ENCODE peak calls at places on chromosome 16, in nine cellular contexts. A is lung; B is CD8-positive, alpha-beta memory T cell; L is body of pancreas; X is CD4-positive, alpha-beta T cell; N is thoracic aorta; H is astrocyte; Z is adrenal gland; O is testis. E is an unnamed sample.

GRCh38 chr16:84836234-84836647 is 16.5 kb downstream of the CRISPLD2 start:
- DNase-seq in A (peak; percentile 63), B (no peak), L (peak; percentile 49), X (no peak), N (peak; percentile 72), H (peak; percentile 100), Z (peak; percentile 60), O (peak; percentile 82), E (no peak)

GRCh38 chr16:51756447-51757123 is 605.5 kb upstream of the SALL1 start:
- DNase-seq in A (no peak), B (no peak), L (no peak), X (no peak), N (no peak), H (no peak), Z (no peak), O (no peak), E (no peak)

GRCh38 chr16:88468289-88469129 is 15.4 kb downstream of the ZFPM1 start:
- DNase-seq in A (no peak), B (no peak), L (peak; percentile 47), X (peak; percentile 24), N (no peak), H (no peak), Z (no peak), O (peak; percentile 62), E (no peak)

GRCh38 chr16:86765389-86766026 is 187.2 kb downstream of the FOXL1 start:
- DNase-seq in A (no peak), B (no peak), L (no peak), X (no peak), N (no peak), H (no peak), Z (no peak), O (no peak), E (no peak)

GRCh38 chr16:15682105-15682570 is 32.1 kb downstream of the NDE1 start:
- DNase-seq in A (no peak), B (no peak), L (peak; percentile 45), X (peak; percentile 26), N (no peak), H (peak; percentile 56), Z (peak; percentile 85), O (peak; percentile 70), E (no peak)

GRCh38 chr16:84763629-84764028 is 56.2 kb upstream of the CRISPLD2 start:
- DNase-seq in A (no peak), B (no peak), L (no peak), X (no peak), N (no peak), H (no peak), Z (no peak), O (peak; percentile 72), E (no peak)

GRCh38 chr16:83344014-83344413 is 463.8 kb upstream of the HSBP1 start:
- DNase-seq in A (no peak), B (no peak), L (no peak), X (no peak), N (no peak), H (peak; percentile 93), Z (no peak), O (no peak), E (no peak)

GRCh38 chr16:86199871-86200700 is 301.1 kb downstream of the IRF8 start:
- DNase-seq in A (no peak), B (no peak), L (no peak), X (no peak), N (no peak), H (no peak), Z (no peak), O (no peak), E (no peak)

GRCh38 chr16:87457051-87457611 is 35.7 kb downstream of the ZCCHC14 start:
- DNase-seq in A (no peak), B (no peak), L (no peak), X (no peak), N (no peak), H (peak; percentile 73), Z (no peak), O (no peak), E (no peak)

GRCh38 chr16:88352261-88353200 is 30.2 kb upstream of the ZNF469 start:
- DNase-seq in A (no peak), B (no peak), L (no peak), X (no peak), N (no peak), H (no peak), Z (peak; percentile 63), O (no peak), E (no peak)

GRCh38 chr16:22204091-22204655 is 1.9 kb upstream of the EEF2K start:
- DNase-seq in A (no peak), B (no peak), L (no peak), X (no peak), N (no peak), H (no peak), Z (no peak), O (no peak), E (no peak)

GRCh38 chr16:22206847-22207714 is 1.0 kb downstream of the EEF2K start:
- DNase-seq in A (peak; percentile 82), B (peak; percentile 40), L (peak; percentile 93), X (peak; percentile 39), N (peak; percentile 83), H (peak; percentile 68), Z (peak; percentile 87), O (peak; percentile 68), E (peak; percentile 33)

GRCh38 chr16:22207715-22208360 is 1.8 kb downstream of the EEF2K start:
- DNase-seq in A (no peak), B (no peak), L (no peak), X (no peak), N (no peak), H (no peak), Z (no peak), O (no peak), E (no peak)

GRCh38 chr16:22205577-22206012 is 483 bp upstream of the EEF2K start:
- DNase-seq in A (no peak), B (no peak), L (no peak), X (no peak), N (no peak), H (no peak), Z (no peak), O (no peak), E (no peak)

GRCh38 chr16:22206013-22206846 is at the start of gene EEF2K:
- DNase-seq in A (peak; percentile 92), B (peak; percentile 76), L (peak; percentile 97), X (peak; percentile 81), N (peak; percentile 81), H (peak; percentile 92), Z (peak; percentile 96), O (peak; percentile 95), E (peak; percentile 77)
- H3K27ac ChIP-seq in A (peak within 1 kb of the TSS; percentile 78), B (peak within 1 kb of the TSS; percentile 63), L (peak within 1 kb of the TSS; percentile 92), X (peak within 1 kb of the TSS; percentile 51), N (peak within 1 kb of the TSS; percentile 94), H (peak within 1 kb of the TSS; percentile 52), Z (peak within 1 kb of the TSS; percentile 58), O (peak within 1 kb of the TSS; percentile 35), E (peak within 1 kb of the TSS; percentile 68)

DNA sequence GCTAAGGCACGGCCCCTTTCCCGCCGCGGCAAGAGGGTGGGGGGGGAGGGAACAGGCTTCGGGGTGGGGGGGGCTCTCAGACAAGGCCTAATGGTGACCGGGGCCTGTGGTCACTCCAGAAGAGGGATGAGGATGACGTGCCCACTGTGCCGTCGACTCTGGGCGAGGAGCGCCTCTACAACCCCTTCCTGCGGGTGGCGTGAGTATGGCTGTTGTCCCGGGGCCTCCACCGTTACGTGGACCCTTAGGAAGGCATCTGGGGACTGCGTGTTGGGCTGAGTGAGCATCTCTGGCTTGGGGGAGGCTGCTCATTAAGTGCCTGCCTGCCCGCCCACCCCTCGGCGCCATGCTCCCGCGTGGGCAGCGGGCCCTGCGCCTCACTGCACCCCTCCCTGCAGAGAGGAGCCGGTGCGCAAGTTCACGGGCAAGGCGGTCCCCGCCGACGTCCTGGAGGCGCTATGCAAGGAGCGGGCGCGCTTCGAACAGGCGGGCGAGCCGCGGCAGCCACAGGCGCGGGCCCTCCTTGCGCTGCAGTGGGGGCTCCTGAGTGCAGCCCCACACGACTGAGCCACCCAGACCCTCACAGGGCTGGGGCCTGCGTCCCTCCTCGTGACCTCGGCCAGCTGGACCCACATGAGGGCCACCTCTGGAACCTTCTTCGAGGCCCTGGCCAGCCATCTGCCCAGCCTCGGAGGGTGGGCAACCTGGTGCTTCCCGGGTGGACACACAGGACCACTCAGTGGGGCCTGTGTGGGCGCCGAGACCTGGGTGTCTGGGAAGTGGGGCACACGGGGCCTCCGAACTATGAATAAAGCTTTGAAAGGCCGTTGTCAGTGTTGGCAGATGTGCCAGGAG is 2.2 kb downstream of the HAGHL start:
- DNase-seq in A (no peak), B (no peak), L (no peak), X (no peak), N (no peak), H (no peak), Z (no peak), O (no peak), E (no peak)
- H3K27ac ChIP-seq in A (no peak overlapping the region), B (peak overlapping the region; percentile 38), L (no peak overlapping the region), X (no peak overlapping the region), N (no peak overlapping the region), H (no peak overlapping the region), Z (no peak overlapping the region), O (no peak overlapping the region), E (peak overlapping the region; percentile 64)

GRCh38 chr16:10610499-10611184 is 30.2 kb upstream of the EMP2 start:
- DNase-seq in A (no peak), B (no peak), L (no peak), X (no peak), N (no peak), H (no peak), Z (no peak), O (no peak), E (no peak)
- H3K27ac ChIP-seq in A (no peak overlapping the region), B (no peak overlapping the region), L (no peak overlapping the region), X (no peak overlapping the region), N (no peak overlapping the region), H (no peak overlapping the region), Z (no peak overlapping the region), O (no peak overlapping the region), E (no peak overlapping the region)

GRCh38 chr16:76676356-76676755 is 399.2 kb downstream of the CNTNAP4 start:
- DNase-seq in A (no peak), B (no peak), L (peak; percentile 18), X (no peak), N (no peak), H (no peak), Z (no peak), O (no peak), E (no peak)
- H3K27ac ChIP-seq in A (no peak overlapping the region), B (no peak overlapping the region), L (no peak overlapping the region), X (no peak overlapping the region), N (no peak overlapping the region), H (no peak overlapping the region), Z (no peak overlapping the region), O (no peak overlapping the region), E (no peak overlapping the region)

DNA sequence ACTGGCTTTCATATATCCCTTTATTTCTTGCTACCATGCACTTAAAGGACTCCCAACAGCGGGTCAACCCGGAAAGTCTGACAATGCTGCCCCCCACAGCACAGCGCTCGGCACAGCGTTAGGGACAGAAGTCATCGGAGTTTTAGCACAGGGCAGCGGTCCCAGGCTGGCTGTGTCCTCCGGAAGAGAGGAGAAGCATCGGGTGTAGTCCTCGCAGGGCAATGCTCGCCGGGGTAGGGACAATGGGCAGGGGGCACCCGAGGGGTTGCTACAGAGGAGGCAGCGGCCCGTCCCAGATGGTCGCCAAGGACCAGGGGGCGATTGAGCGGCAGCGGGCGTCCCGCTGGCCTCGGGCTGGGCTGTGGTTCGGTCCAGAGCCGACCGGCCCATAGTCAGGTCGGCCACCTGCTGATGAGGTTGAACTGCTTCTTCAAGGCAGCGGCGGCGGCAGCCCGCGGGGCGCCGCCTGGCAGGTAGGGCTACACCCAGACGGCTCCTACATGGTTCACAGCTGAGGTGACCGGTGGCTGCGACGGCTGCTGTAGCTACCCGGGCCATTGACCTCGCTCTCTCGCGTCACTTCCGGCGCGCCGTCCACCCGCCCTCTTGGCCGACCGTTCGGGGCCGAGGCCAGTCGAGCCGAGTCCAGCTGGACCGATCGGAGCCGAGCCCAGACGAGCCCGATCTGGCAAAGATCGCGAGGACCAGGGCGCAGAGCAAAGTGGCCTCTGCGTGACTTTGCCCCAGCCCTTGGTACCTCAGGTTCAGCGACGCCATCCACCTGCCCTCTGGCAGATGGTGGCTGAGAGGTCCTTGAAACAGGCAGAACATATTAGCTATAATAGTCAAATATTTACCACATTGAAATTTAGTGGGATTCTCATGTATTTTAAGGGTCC is 4.7 kb upstream of the LCMT1 start:
- DNase-seq in A (peak; percentile 96), B (peak; percentile 67), L (peak; percentile 98), X (peak; percentile 63), N (peak; percentile 82), H (peak; percentile 70), Z (peak; percentile 98), O (peak; percentile 98), E (peak; percentile 62)
- H3K27ac ChIP-seq in A (peak overlapping the region; percentile 94), B (peak overlapping the region; percentile 68), L (peak overlapping the region; percentile 94), X (peak overlapping the region; percentile 29), N (peak overlapping the region; percentile 76), H (peak overlapping the region; percentile 43), Z (no peak overlapping the region), O (peak overlapping the region; percentile 86), E (peak overlapping the region; percentile 84)